ENCODE peak calls at places on chromosomes 16 and 17, in six cellular contexts. G is mucosa of descending colon; C is activated CD4-positive, alpha-beta T cell treated with anti-CD3 and anti-CD28 coated beads for 36 hours; H is dorsolateral prefrontal cortex; A is neural crest cell; V is KBM-7. I is an unnamed sample.

GRCh38 chr17:32671891-32672290 is 185.1 kb downstream of the CDK5R1 start:
- DNase-seq in G (peak), C (no peak), H (no peak), A (no peak), V (no peak), I (no peak)

GRCh38 chr16:75238132-75238852 is 13.1 kb downstream of the BCAR1 start:
- DNase-seq in G (no peak), C (no peak), H (peak), A (peak), V (no peak), I (peak)

GRCh38 chr17:75087558-75088453 is at the start of gene SLC16A5:
- DNase-seq in G (peak), C (peak), H (peak), A (peak), V (peak), I (peak)

GRCh38 chr17:67605259-67605912 is 112.3 kb upstream of the NOL11 start:
- DNase-seq in G (no peak), C (no peak), H (no peak), A (no peak), V (no peak), I (no peak)

GRCh38 chr17:67378444-67379250 is 1.6 kb downstream of the PITPNC1 start:
- DNase-seq in G (peak), C (peak), H (peak), A (peak), V (peak), I (peak)

GRCh38 chr16:86733526-86734254 is 155.3 kb downstream of the FOXL1 start:
- DNase-seq in G (no peak), C (no peak), H (no peak), A (no peak), V (no peak), I (no peak)

GRCh38 chr17:73593249-73593965 is 50.8 kb downstream of the SDK2 start:
- DNase-seq in G (no peak), C (no peak), H (no peak), A (no peak), V (no peak), I (no peak)

GRCh38 chr16:28304214-28304613 is 11.9 kb downstream of the SBK1 start:
- DNase-seq in G (peak), C (peak), H (no peak), A (peak), V (peak), I (no peak)

GRCh38 chr16:82042144-82042543 is 7.1 kb downstream of the HSD17B2 start:
- DNase-seq in G (no peak), C (no peak), H (no peak), A (no peak), V (no peak), I (no peak)

GRCh38 chr17:42617956-42618431 is 8.5 kb downstream of the TUBG1 start:
- DNase-seq in G (no peak), C (no peak), H (no peak), A (no peak), V (no peak), I (peak)

GRCh38 chr17:5014357-5014756 is 16.6 kb downstream of the KIF1C start:
- DNase-seq in G (no peak), C (no peak), H (no peak), A (no peak), V (no peak), I (no peak)

GRCh38 chr17:1577186-1577585 is 14.6 kb upstream of the PITPNA start:
- DNase-seq in G (peak), C (no peak), H (peak), A (no peak), V (peak), I (peak)

GRCh38 chr17:36728030-36728991 is 126.9 kb downstream of the MRM1 start:
- DNase-seq in G (no peak), C (peak), H (no peak), A (no peak), V (peak), I (no peak)

GRCh38 chr17:75842411-75842810 is 1.8 kb downstream of the UNC13D start:
- DNase-seq in G (no peak), C (no peak), H (no peak), A (no peak), V (no peak), I (no peak)

GRCh38 chr16:84832488-84833141 is 12.8 kb downstream of the CRISPLD2 start:
- DNase-seq in G (peak), C (no peak), H (no peak), A (no peak), V (no peak), I (peak)

GRCh38 chr17:65177901-65178300 is 40.7 kb downstream of the RGS9 start:
- DNase-seq in G (no peak), C (no peak), H (no peak), A (no peak), V (peak), I (no peak)

GRCh38 chr17:48074322-48075054 is 26.3 kb downstream of the NFE2L1 start:
- DNase-seq in G (peak), C (peak), H (peak), A (peak), V (peak), I (peak)

GRCh38 chr17:44900894-44901293 is 1.6 kb upstream of the EFTUD2 start:
- DNase-seq in G (no peak), C (no peak), H (no peak), A (no peak), V (no peak), I (peak)

GRCh38 chr16:71811261-71811803 is 2.7 kb upstream of the AP1G1 start:
- DNase-seq in G (no peak), C (no peak), H (no peak), A (no peak), V (no peak), I (no peak)

GRCh38 chr16:69660166-69660565 is 66.2 kb downstream of the NQO1 start:
- DNase-seq in G (no peak), C (no peak), H (no peak), A (no peak), V (no peak), I (no peak)

GRCh38 chr16:71347146-71347545 is 11.4 kb upstream of the CALB2 start:
- DNase-seq in G (no peak), C (no peak), H (no peak), A (no peak), V (no peak), I (peak)

GRCh38 chr17:9116861-9117568 is 95.7 kb downstream of the NTN1 start:
- DNase-seq in G (no peak), C (no peak), H (peak), A (no peak), V (no peak), I (no peak)

GRCh38 chr17:80063815-80064585 is 27.6 kb downstream of the CCDC40 start:
- DNase-seq in G (peak), C (no peak), H (no peak), A (no peak), V (peak), I (no peak)

GRCh38 chr17:1796800-1797199 is 32.9 kb downstream of the SMYD4 start:
- DNase-seq in G (no peak), C (no peak), H (no peak), A (no peak), V (no peak), I (no peak)

GRCh38 chr17:80242505-80242904 is 18.1 kb upstream of the RNF213 start:
- DNase-seq in G (no peak), C (no peak), H (no peak), A (no peak), V (no peak), I (no peak)

GRCh38 chr16:27650073-27650701 is 100.2 kb downstream of the KATNIP start:
- DNase-seq in G (peak), C (no peak), H (no peak), A (no peak), V (no peak), I (no peak)

GRCh38 chr17:79630120-79630519 is 19.3 kb upstream of the RBFOX3 start:
- DNase-seq in G (no peak), C (no peak), H (no peak), A (no peak), V (no peak), I (peak)